ENCODE peak calls at places on chromosomes 2 and 18, in four cellular contexts. K is tibial nerve, N is body of pancreas, M is prostate gland. U is an unnamed sample.

GRCh38 chr2:139142252-139142651 is 362.1 kb upstream of the NXPH2 start:
- DNase-seq in K (no peak), N (no peak), M (no peak), U (no peak)

GRCh38 chr18:57210711-57211411 is 64.0 kb downstream of the BOD1L2 start:
- DNase-seq in K (no peak), N (no peak), M (no peak), U (no peak)

GRCh38 chr18:29874519-29875098 is 1167.9 kb downstream of the DSC3 start:
- DNase-seq in K (no peak), N (no peak), M (no peak), U (no peak)

GRCh38 chr2:119739580-119740255 is 20.0 kb upstream of the PTPN4 start:
- DNase-seq in K (no peak), N (no peak), M (no peak), U (no peak)

GRCh38 chr2:65199891-65200290 is 27.7 kb upstream of the ACTR2 start:
- DNase-seq in K (no peak), N (no peak), M (no peak), U (no peak)

GRCh38 chr2:203973000-203973399 is 36.4 kb downstream of the ICOS start:
- DNase-seq in K (no peak), N (no peak), M (no peak), U (no peak)

GRCh38 chr2:26088038-26088643 is 54.3 kb downstream of the RAB10 start:
- DNase-seq in K (no peak), N (no peak), M (no peak), U (no peak)

GRCh38 chr2:67604360-67604759 is 207.2 kb downstream of the ETAA1 start:
- DNase-seq in K (no peak), N (no peak), M (no peak), U (no peak)

GRCh38 chr2:28348921-28349320 is 43.7 kb upstream of the FOSL2 start:
- DNase-seq in K (no peak), N (no peak), M (no peak), U (no peak)

GRCh38 chr2:79892123-79892522 is 379.3 kb downstream of the CTNNA2 start:
- DNase-seq in K (no peak), N (no peak), M (no peak), U (no peak)

GRCh38 chr2:200367155-200367554 is 60.7 kb downstream of the SPATS2L start:
- DNase-seq in K (peak; percentile 48), N (no peak), M (no peak), U (no peak)

GRCh38 chr18:79717555-79718074 is 38.0 kb downstream of the CTDP1 start:
- DNase-seq in K (no peak), N (no peak), M (no peak), U (no peak)

GRCh38 chr2:144650886-144651285 is 131.0 kb upstream of the ZEB2 start:
- DNase-seq in K (no peak), N (no peak), M (no peak), U (no peak)

GRCh38 chr2:190627881-190628412 is 20.9 kb upstream of the NAB1 start:
- DNase-seq in K (no peak), N (peak; percentile 14), M (no peak), U (no peak)

GRCh38 chr2:175855236-175855635 is 146.8 kb downstream of the LNPK start:
- DNase-seq in K (no peak), N (no peak), M (no peak), U (no peak)

GRCh38 chr2:128448331-128449225 is 129.9 kb upstream of the HS6ST1 start:
- DNase-seq in K (no peak), N (no peak), M (no peak), U (no peak)

GRCh38 chr2:44766220-44766619 is 175.3 kb upstream of the SIX3 start:
- DNase-seq in K (no peak), N (no peak), M (no peak), U (no peak)

GRCh38 chr18:26792661-26793060 is 72.8 kb downstream of the AQP4 start:
- DNase-seq in K (no peak), N (no peak), M (no peak), U (no peak)

GRCh38 chr18:79887181-79888000 is 64.1 kb downstream of the SLC66A2 start:
- DNase-seq in K (no peak), N (no peak), M (no peak), U (no peak)

GRCh38 chr2:234102112-234102511 is 51.6 kb downstream of the SPP2 start:
- DNase-seq in K (no peak), N (peak; percentile 43), M (peak; percentile 29), U (no peak)

GRCh38 chr2:38245114-38245641 is 131.9 kb downstream of the ATL2 start:
- DNase-seq in K (no peak), N (no peak), M (peak; percentile 52), U (no peak)

GRCh38 chr2:102278720-102279390 is 32.5 kb upstream of the IL1RL1 start:
- DNase-seq in K (no peak), N (no peak), M (no peak), U (no peak)

GRCh38 chr2:75560022-75560767 is 544 bp downstream of the EVA1A start:
- DNase-seq in K (no peak), N (peak; percentile 73), M (peak; percentile 16), U (no peak)

GRCh38 chr2:98769784-98770183 is 38.9 kb upstream of the MGAT4A start:
- DNase-seq in K (no peak), N (peak; percentile 42), M (peak; percentile 66), U (no peak)

GRCh38 chr2:128477026-128477820 is 158.6 kb upstream of the HS6ST1 start:
- DNase-seq in K (no peak), N (no peak), M (no peak), U (no peak)

GRCh38 chr18:6476201-6476600 is 61.5 kb upstream of the L3MBTL4 start:
- DNase-seq in K (no peak), N (no peak), M (no peak), U (no peak)

GRCh38 chr2:173199303-173199702 is 123.7 kb downstream of the MAP3K20 start:
- DNase-seq in K (no peak), N (no peak), M (no peak), U (no peak)

GRCh38 chr18:47882641-47883040 is 47.8 kb downstream of the SMAD2 start:
- DNase-seq in K (no peak), N (no peak), M (no peak), U (no peak)

GRCh38 chr2:106701134-106701994 is 184.6 kb downstream of the ST6GAL2 start:
- DNase-seq in K (no peak), N (no peak), M (no peak), U (no peak)

GRCh38 chr2:18536100-18536499 is 24.4 kb downstream of the RDH14 start:
- DNase-seq in K (no peak), N (no peak), M (no peak), U (no peak)

GRCh38 chr18:24198461-24198860 is 59.6 kb downstream of the CABYR start:
- DNase-seq in K (no peak), N (no peak), M (no peak), U (no peak)

GRCh38 chr2:119823734-119824334 is 64.1 kb downstream of the PTPN4 start:
- DNase-seq in K (no peak), N (peak; percentile 27), M (no peak), U (no peak)

GRCh38 chr2:28598484-28598883 is 102.6 kb downstream of the PLB1 start:
- DNase-seq in K (no peak), N (no peak), M (no peak), U (no peak)

GRCh38 chr2:210376618-210377175 is 61.7 kb upstream of the MYL1 start:
- DNase-seq in K (no peak), N (no peak), M (no peak), U (no peak)

GRCh38 chr2:119117408-119117807 is 41.1 kb downstream of the C1QL2 start:
- DNase-seq in K (no peak), N (no peak), M (no peak), U (no peak)

GRCh38 chr2:10235909-10236550 is 66.7 kb upstream of the HPCAL1 start:
- DNase-seq in K (no peak), N (peak; percentile 7), M (no peak), U (no peak)

GRCh38 chr2:240224676-240225075 is 84.2 kb upstream of the OTOS start:
- DNase-seq in K (no peak), N (no peak), M (no peak), U (no peak)

GRCh38 chr2:11773747-11774536 is 27.5 kb downstream of the LPIN1 start:
- DNase-seq in K (no peak), N (no peak), M (no peak), U (no peak)

GRCh38 chr2:110149330-110150220 is 34.0 kb upstream of the MALL start:
- DNase-seq in K (no peak), N (no peak), M (no peak), U (no peak)

GRCh38 chr2:133483201-133483600 is 85.1 kb downstream of the NCKAP5 start:
- DNase-seq in K (no peak), N (no peak), M (no peak), U (no peak)

GRCh38 chr18:74478876-74479275 is 17.3 kb upstream of the CNDP2 start:
- DNase-seq in K (no peak), N (no peak), M (no peak), U (no peak)

GRCh38 chr18:74477771-74478170 is 18.4 kb upstream of the CNDP2 start:
- DNase-seq in K (no peak), N (no peak), M (no peak), U (no peak)

GRCh38 chr18:74478316-74478715 is 17.8 kb upstream of the CNDP2 start:
- DNase-seq in K (no peak), N (no peak), M (no peak), U (no peak)

GRCh38 chr18:74473976-74474375 is 16.9 kb upstream of the DIPK1C start:
- DNase-seq in K (no peak), N (no peak), M (no peak), U (no peak)

GRCh38 chr18:74476154-74476553 is 19.0 kb upstream of the DIPK1C start:
- DNase-seq in K (peak; percentile 37), N (no peak), M (no peak), U (no peak)
- TF ChIP-seq CTCF in K (peak; percentile 62), N (no peak), M (no peak), U (peak; percentile 54)

GRCh38 chr2:238096311-238097011 is 3.7 kb upstream of the ESPNL start:
- DNase-seq in K (no peak), N (peak; percentile 84), M (no peak), U (peak; percentile 19)
- TF ChIP-seq CTCF in K (no peak), N (no peak), M (no peak), U (no peak)

GRCh38 chr2:166180951-166181812 is 53.4 kb upstream of the SCN1A start:
- DNase-seq in K (peak; percentile 42), N (peak; percentile 75), M (peak; percentile 33), U (peak; percentile 27)
- TF ChIP-seq CTCF in K (peak; percentile 36), N (peak; percentile 50), M (no peak), U (peak; percentile 67)

GRCh38 chr18:25334588-25334987 is 17.4 kb downstream of the ZNF521 start:
- DNase-seq in K (no peak), N (no peak), M (no peak), U (no peak)
- TF ChIP-seq CTCF in K (no peak), N (no peak), M (no peak), U (no peak)

U was measured in D721Med.